ENCODE peak calls at places on chromosomes 7 and 10, in eight cellular contexts. One of them, this sample, is unnamed.

GRCh38 chr10:13983035-13983434 is 347.7 kb downstream of the FRMD4A start:
- DNase-seq in neural crest cell: no peak
- DNase-seq in GM20000: no peak
- DNase-seq in right atrium auricular region: no peak
- DNase-seq in tibial nerve: no peak
- DNase-seq in gastrocnemius medialis: no peak
- DNase-seq in fibroblast of lung: no peak
- DNase-seq in ascending aorta: no peak
- DNase-seq in this sample: no peak

GRCh38 chr10:129244757-129245156 is 222.3 kb upstream of the MGMT start:
- DNase-seq in neural crest cell: no peak
- DNase-seq in GM20000: no peak
- DNase-seq in right atrium auricular region: no peak
- DNase-seq in tibial nerve: no peak
- DNase-seq in gastrocnemius medialis: no peak
- DNase-seq in fibroblast of lung: no peak
- DNase-seq in ascending aorta: no peak
- DNase-seq in this sample: no peak

GRCh38 chr10:124935946-124936345 is 6.0 kb upstream of the ZRANB1 start:
- DNase-seq in neural crest cell: no peak
- DNase-seq in GM20000: no peak
- DNase-seq in right atrium auricular region: no peak
- DNase-seq in tibial nerve: no peak
- DNase-seq in gastrocnemius medialis: no peak
- DNase-seq in fibroblast of lung: peak; percentile 21
- DNase-seq in ascending aorta: no peak
- DNase-seq in this sample: no peak

GRCh38 chr10:58621379-58622077 is 108.9 kb downstream of the BICC1 start:
- DNase-seq in neural crest cell: no peak
- DNase-seq in GM20000: no peak
- DNase-seq in right atrium auricular region: no peak
- DNase-seq in tibial nerve: no peak
- DNase-seq in gastrocnemius medialis: no peak
- DNase-seq in fibroblast of lung: no peak
- DNase-seq in ascending aorta: no peak
- DNase-seq in this sample: no peak

GRCh38 chr10:63542835-63543575 is 21.8 kb downstream of the REEP3 start:
- DNase-seq in neural crest cell: no peak
- DNase-seq in GM20000: no peak
- DNase-seq in right atrium auricular region: no peak
- DNase-seq in tibial nerve: no peak
- DNase-seq in gastrocnemius medialis: no peak
- DNase-seq in fibroblast of lung: peak; percentile 50
- DNase-seq in ascending aorta: no peak
- DNase-seq in this sample: no peak

GRCh38 chr7:134630890-134631289 is 15.8 kb upstream of the BPGM start:
- DNase-seq in neural crest cell: no peak
- DNase-seq in GM20000: no peak
- DNase-seq in right atrium auricular region: no peak
- DNase-seq in tibial nerve: no peak
- DNase-seq in gastrocnemius medialis: no peak
- DNase-seq in fibroblast of lung: no peak
- DNase-seq in ascending aorta: no peak
- DNase-seq in this sample: no peak

GRCh38 chr7:28784166-28784870 is 173.8 kb downstream of the TRIL start:
- DNase-seq in neural crest cell: no peak
- DNase-seq in GM20000: no peak
- DNase-seq in right atrium auricular region: no peak
- DNase-seq in tibial nerve: no peak
- DNase-seq in gastrocnemius medialis: no peak
- DNase-seq in fibroblast of lung: peak; percentile 93
- DNase-seq in ascending aorta: no peak
- DNase-seq in this sample: no peak

GRCh38 chr10:31129261-31129660 is 97.6 kb upstream of the ZNF438 start:
- DNase-seq in neural crest cell: no peak
- DNase-seq in GM20000: no peak
- DNase-seq in right atrium auricular region: peak; percentile 72
- DNase-seq in tibial nerve: no peak
- DNase-seq in gastrocnemius medialis: no peak
- DNase-seq in fibroblast of lung: peak; percentile 94
- DNase-seq in ascending aorta: peak; percentile 41
- DNase-seq in this sample: peak; percentile 31

GRCh38 chr7:34296663-34297062 is 361.4 kb upstream of the NPSR1 start:
- DNase-seq in neural crest cell: no peak
- DNase-seq in GM20000: no peak
- DNase-seq in right atrium auricular region: no peak
- DNase-seq in tibial nerve: no peak
- DNase-seq in gastrocnemius medialis: no peak
- DNase-seq in fibroblast of lung: peak; percentile 82
- DNase-seq in ascending aorta: no peak
- DNase-seq in this sample: no peak

GRCh38 chr10:69861251-69862240 is 59.8 kb downstream of the COL13A1 start:
- DNase-seq in neural crest cell: no peak
- DNase-seq in GM20000: no peak
- DNase-seq in right atrium auricular region: no peak
- DNase-seq in tibial nerve: no peak
- DNase-seq in gastrocnemius medialis: no peak
- DNase-seq in fibroblast of lung: peak; percentile 92
- DNase-seq in ascending aorta: no peak
- DNase-seq in this sample: no peak

GRCh38 chr7:142611566-142612250 is 137.6 kb upstream of the PRSS1 start:
- DNase-seq in neural crest cell: no peak
- DNase-seq in GM20000: no peak
- DNase-seq in right atrium auricular region: no peak
- DNase-seq in tibial nerve: no peak
- DNase-seq in gastrocnemius medialis: no peak
- DNase-seq in fibroblast of lung: no peak
- DNase-seq in ascending aorta: no peak
- DNase-seq in this sample: no peak

GRCh38 chr10:50367732-50368131 is 116.4 kb upstream of the ASAH2 start:
- DNase-seq in neural crest cell: peak; percentile 3
- DNase-seq in GM20000: no peak
- DNase-seq in right atrium auricular region: no peak
- DNase-seq in tibial nerve: no peak
- DNase-seq in gastrocnemius medialis: no peak
- DNase-seq in fibroblast of lung: peak; percentile 32
- DNase-seq in ascending aorta: no peak
- DNase-seq in this sample: no peak

GRCh38 chr7:100087055-100087750 is 1.6 kb upstream of the COPS6 start:
- DNase-seq in neural crest cell: no peak
- DNase-seq in GM20000: no peak
- DNase-seq in right atrium auricular region: no peak
- DNase-seq in tibial nerve: no peak
- DNase-seq in gastrocnemius medialis: no peak
- DNase-seq in fibroblast of lung: peak; percentile 98
- DNase-seq in ascending aorta: no peak
- DNase-seq in this sample: no peak

GRCh38 chr7:94417921-94418320 is 23.2 kb downstream of the COL1A2 start:
- DNase-seq in neural crest cell: no peak
- DNase-seq in GM20000: no peak
- DNase-seq in right atrium auricular region: no peak
- DNase-seq in tibial nerve: no peak
- DNase-seq in gastrocnemius medialis: no peak
- DNase-seq in fibroblast of lung: no peak
- DNase-seq in ascending aorta: no peak
- DNase-seq in this sample: no peak

GRCh38 chr10:72097448-72098300 is 9.3 kb upstream of the SPOCK2 start:
- DNase-seq in neural crest cell: no peak
- DNase-seq in GM20000: no peak
- DNase-seq in right atrium auricular region: peak; percentile 78
- DNase-seq in tibial nerve: no peak
- DNase-seq in gastrocnemius medialis: no peak
- DNase-seq in fibroblast of lung: peak; percentile 98
- DNase-seq in ascending aorta: no peak
- DNase-seq in this sample: no peak

GRCh38 chr10:132557696-132558515 is 20.3 kb downstream of the INPP5A start:
- DNase-seq in neural crest cell: no peak
- DNase-seq in GM20000: no peak
- DNase-seq in right atrium auricular region: no peak
- DNase-seq in tibial nerve: no peak
- DNase-seq in gastrocnemius medialis: no peak
- DNase-seq in fibroblast of lung: no peak
- DNase-seq in ascending aorta: no peak
- DNase-seq in this sample: no peak

GRCh38 chr7:23590529-23590928 is 6.7 kb upstream of the CCDC126 start:
- DNase-seq in neural crest cell: no peak
- DNase-seq in GM20000: no peak
- DNase-seq in right atrium auricular region: no peak
- DNase-seq in tibial nerve: no peak
- DNase-seq in gastrocnemius medialis: no peak
- DNase-seq in fibroblast of lung: no peak
- DNase-seq in ascending aorta: no peak
- DNase-seq in this sample: no peak

GRCh38 chr10:3852147-3852904 is 67.3 kb upstream of the KLF6 start:
- DNase-seq in neural crest cell: no peak
- DNase-seq in GM20000: peak; percentile 58
- DNase-seq in right atrium auricular region: peak; percentile 86
- DNase-seq in tibial nerve: peak; percentile 63
- DNase-seq in gastrocnemius medialis: peak; percentile 82
- DNase-seq in fibroblast of lung: peak; percentile 99
- DNase-seq in ascending aorta: peak; percentile 68
- DNase-seq in this sample: peak; percentile 72

GRCh38 chr10:52098130-52098529 is 216.0 kb upstream of the DKK1 start:
- DNase-seq in neural crest cell: no peak
- DNase-seq in GM20000: no peak
- DNase-seq in right atrium auricular region: no peak
- DNase-seq in tibial nerve: no peak
- DNase-seq in gastrocnemius medialis: no peak
- DNase-seq in fibroblast of lung: no peak
- DNase-seq in ascending aorta: no peak
- DNase-seq in this sample: no peak

GRCh38 chr7:44043902-44044301 is 600 bp upstream of the DBNL start:
- DNase-seq in neural crest cell: no peak
- DNase-seq in GM20000: no peak
- DNase-seq in right atrium auricular region: no peak
- DNase-seq in tibial nerve: no peak
- DNase-seq in gastrocnemius medialis: no peak
- DNase-seq in fibroblast of lung: no peak
- DNase-seq in ascending aorta: no peak
- DNase-seq in this sample: no peak

GRCh38 chr7:139909379-139910050 is 80.5 kb downstream of the TBXAS1 start:
- DNase-seq in neural crest cell: no peak
- DNase-seq in GM20000: no peak
- DNase-seq in right atrium auricular region: no peak
- DNase-seq in tibial nerve: no peak
- DNase-seq in gastrocnemius medialis: no peak
- DNase-seq in fibroblast of lung: no peak
- DNase-seq in ascending aorta: no peak
- DNase-seq in this sample: no peak

GRCh38 chr7:143384741-143385631 is 3.8 kb downstream of the ZYX start:
- DNase-seq in neural crest cell: no peak
- DNase-seq in GM20000: no peak
- DNase-seq in right atrium auricular region: peak; percentile 64
- DNase-seq in tibial nerve: no peak
- DNase-seq in gastrocnemius medialis: no peak
- DNase-seq in fibroblast of lung: no peak
- DNase-seq in ascending aorta: no peak
- DNase-seq in this sample: no peak

GRCh38 chr7:142897691-142898090 is 12.1 kb upstream of the TRPV6 start:
- DNase-seq in neural crest cell: no peak
- DNase-seq in GM20000: no peak
- DNase-seq in right atrium auricular region: no peak
- DNase-seq in tibial nerve: no peak
- DNase-seq in gastrocnemius medialis: no peak
- DNase-seq in fibroblast of lung: no peak
- DNase-seq in ascending aorta: no peak
- DNase-seq in this sample: no peak

GRCh38 chr10:33715303-33715702 is 380.8 kb upstream of the NRP1 start:
- DNase-seq in neural crest cell: no peak
- DNase-seq in GM20000: no peak
- DNase-seq in right atrium auricular region: no peak
- DNase-seq in tibial nerve: no peak
- DNase-seq in gastrocnemius medialis: no peak
- DNase-seq in fibroblast of lung: no peak
- DNase-seq in ascending aorta: no peak
- DNase-seq in this sample: no peak

GRCh38 chr7:88344956-88345832 is 38.5 kb upstream of the STEAP4 start:
- DNase-seq in neural crest cell: peak; percentile 48
- DNase-seq in GM20000: peak; percentile 8
- DNase-seq in right atrium auricular region: no peak
- DNase-seq in tibial nerve: no peak
- DNase-seq in gastrocnemius medialis: no peak
- DNase-seq in fibroblast of lung: peak; percentile 25
- DNase-seq in ascending aorta: no peak
- DNase-seq in this sample: no peak

GRCh38 chr7:105101864-105102263 is 87.9 kb downstream of the KMT2E start:
- DNase-seq in neural crest cell: no peak
- DNase-seq in GM20000: no peak
- DNase-seq in right atrium auricular region: no peak
- DNase-seq in tibial nerve: no peak
- DNase-seq in gastrocnemius medialis: no peak
- DNase-seq in fibroblast of lung: no peak
- DNase-seq in ascending aorta: no peak
- DNase-seq in this sample: no peak
- TF ChIP-seq CTCF in neural crest cell: no peak
- TF ChIP-seq CTCF in GM20000: no peak
- TF ChIP-seq CTCF in right atrium auricular region: no peak
- TF ChIP-seq CTCF in tibial nerve: no peak
- TF ChIP-seq CTCF in gastrocnemius medialis: no peak
- TF ChIP-seq CTCF in fibroblast of lung: no peak
- TF ChIP-seq CTCF in ascending aorta: no peak
- TF ChIP-seq CTCF in this sample: no peak

GRCh38 chr10:53453196-53453595 is 680.6 kb upstream of the MBL2 start:
- DNase-seq in neural crest cell: no peak
- DNase-seq in GM20000: no peak
- DNase-seq in right atrium auricular region: no peak
- DNase-seq in tibial nerve: no peak
- DNase-seq in gastrocnemius medialis: no peak
- DNase-seq in fibroblast of lung: no peak
- DNase-seq in ascending aorta: no peak
- DNase-seq in this sample: no peak
- TF ChIP-seq CTCF in neural crest cell: peak; percentile 45
- TF ChIP-seq CTCF in GM20000: no peak
- TF ChIP-seq CTCF in right atrium auricular region: no peak
- TF ChIP-seq CTCF in tibial nerve: no peak
- TF ChIP-seq CTCF in gastrocnemius medialis: no peak
- TF ChIP-seq CTCF in fibroblast of lung: peak; percentile 28
- TF ChIP-seq CTCF in ascending aorta: no peak
- TF ChIP-seq CTCF in this sample: no peak

GRCh38 chr10:108515821-108516220 is 1351.3 kb upstream of the SORCS1 start:
- DNase-seq in neural crest cell: no peak
- DNase-seq in GM20000: no peak
- DNase-seq in right atrium auricular region: no peak
- DNase-seq in tibial nerve: no peak
- DNase-seq in gastrocnemius medialis: no peak
- DNase-seq in fibroblast of lung: no peak
- DNase-seq in ascending aorta: no peak
- DNase-seq in this sample: no peak
- TF ChIP-seq CTCF in neural crest cell: no peak
- TF ChIP-seq CTCF in GM20000: no peak
- TF ChIP-seq CTCF in right atrium auricular region: no peak
- TF ChIP-seq CTCF in tibial nerve: no peak
- TF ChIP-seq CTCF in gastrocnemius medialis: no peak
- TF ChIP-seq CTCF in fibroblast of lung: no peak
- TF ChIP-seq CTCF in ascending aorta: no peak
- TF ChIP-seq CTCF in this sample: no peak

DNA sequence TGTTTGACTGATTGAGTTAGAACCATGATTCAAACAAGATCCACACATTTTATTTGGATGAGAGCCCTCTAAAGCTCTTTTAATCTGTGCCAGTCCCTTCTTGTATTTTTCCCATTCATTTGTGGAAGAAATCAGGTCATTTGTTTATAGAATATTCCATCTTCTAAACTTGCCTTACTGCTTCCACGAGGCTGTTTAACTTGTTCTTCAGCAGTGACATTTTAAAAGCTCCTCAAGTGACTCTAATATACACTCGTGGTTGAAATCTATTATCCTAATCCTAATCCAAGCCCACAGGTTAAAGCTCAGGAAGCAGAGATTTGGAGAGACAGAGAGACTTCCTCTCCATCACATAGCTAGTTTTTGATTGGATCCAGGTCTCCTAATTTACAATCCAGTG is 155.5 kb upstream of the SVIL start:
- DNase-seq in neural crest cell: no peak
- DNase-seq in GM20000: no peak
- DNase-seq in right atrium auricular region: no peak
- DNase-seq in tibial nerve: no peak
- DNase-seq in gastrocnemius medialis: no peak
- DNase-seq in fibroblast of lung: no peak
- DNase-seq in ascending aorta: no peak
- DNase-seq in this sample: no peak
- TF ChIP-seq CTCF in neural crest cell: no peak
- TF ChIP-seq CTCF in GM20000: no peak
- TF ChIP-seq CTCF in right atrium auricular region: no peak
- TF ChIP-seq CTCF in tibial nerve: no peak
- TF ChIP-seq CTCF in gastrocnemius medialis: no peak
- TF ChIP-seq CTCF in fibroblast of lung: no peak
- TF ChIP-seq CTCF in ascending aorta: no peak
- TF ChIP-seq CTCF in this sample: no peak

This sample was measured in omental fat pad.